ENCODE peak calls at places on chromosomes 1 and 21, in nine cellular contexts. One of them, this sample, is unnamed. For H3K9me3, the result is how much of the 10 kb centered on the place peaks cover.

GRCh38 chr1:90391116-90391515 is 326.0 kb downstream of the BARHL2 start:
- DNase-seq in heart right ventricle: no peak
- DNase-seq in hepatocyte: no peak
- DNase-seq in tibial nerve: no peak
- DNase-seq in ovary: no peak
- DNase-seq in SK-N-SH: no peak
- DNase-seq in CD4-positive, alpha-beta memory T cell: no peak
- DNase-seq in neuronal stem cell: peak
- DNase-seq in kidney: no peak
- DNase-seq in this sample: no peak

GRCh38 chr1:245235156-245235555 is 80.4 kb downstream of the KIF26B start:
- DNase-seq in heart right ventricle: no peak
- DNase-seq in ovary: no peak
- DNase-seq in SK-N-SH: no peak
- DNase-seq in neuronal stem cell: no peak
- DNase-seq in hepatocyte: no peak
- DNase-seq in CD4-positive, alpha-beta memory T cell: no peak
- DNase-seq in kidney: no peak
- DNase-seq in tibial nerve: no peak
- DNase-seq in this sample: no peak

GRCh38 chr1:119409731-119410130 is 5.2 kb upstream of the HSD3B2 start:
- DNase-seq in tibial nerve: no peak
- DNase-seq in CD4-positive, alpha-beta memory T cell: no peak
- DNase-seq in SK-N-SH: no peak
- DNase-seq in heart right ventricle: no peak
- DNase-seq in kidney: no peak
- DNase-seq in ovary: no peak
- DNase-seq in hepatocyte: no peak
- DNase-seq in neuronal stem cell: no peak
- DNase-seq in this sample: no peak

GRCh38 chr21:21232320-21232719 is 234.1 kb downstream of the NCAM2 start:
- DNase-seq in CD4-positive, alpha-beta memory T cell: no peak
- DNase-seq in hepatocyte: peak
- DNase-seq in neuronal stem cell: peak
- DNase-seq in kidney: no peak
- DNase-seq in SK-N-SH: peak
- DNase-seq in heart right ventricle: no peak
- DNase-seq in ovary: no peak
- DNase-seq in tibial nerve: no peak
- DNase-seq in this sample: no peak

GRCh38 chr1:193666485-193667083 is 480.2 kb upstream of the B3GALT2 start:
- DNase-seq in hepatocyte: no peak
- DNase-seq in CD4-positive, alpha-beta memory T cell: no peak
- DNase-seq in kidney: no peak
- DNase-seq in tibial nerve: no peak
- DNase-seq in ovary: no peak
- DNase-seq in heart right ventricle: no peak
- DNase-seq in neuronal stem cell: no peak
- DNase-seq in SK-N-SH: no peak
- DNase-seq in this sample: no peak

GRCh38 chr1:240611228-240611618 is 732 bp downstream of the GREM2 start:
- DNase-seq in CD4-positive, alpha-beta memory T cell: no peak
- DNase-seq in SK-N-SH: peak
- DNase-seq in kidney: no peak
- DNase-seq in hepatocyte: no peak
- DNase-seq in ovary: no peak
- DNase-seq in heart right ventricle: no peak
- DNase-seq in tibial nerve: no peak
- DNase-seq in neuronal stem cell: no peak
- DNase-seq in this sample: no peak

GRCh38 chr1:60849401-60849800 is 233.0 kb upstream of the NFIA start:
- DNase-seq in kidney: no peak
- DNase-seq in tibial nerve: no peak
- DNase-seq in hepatocyte: no peak
- DNase-seq in heart right ventricle: no peak
- DNase-seq in SK-N-SH: no peak
- DNase-seq in neuronal stem cell: no peak
- DNase-seq in ovary: no peak
- DNase-seq in CD4-positive, alpha-beta memory T cell: no peak
- DNase-seq in this sample: no peak

GRCh38 chr1:29197590-29197924 is 15.9 kb upstream of the SRSF4 start:
- DNase-seq in ovary: no peak
- DNase-seq in kidney: no peak
- DNase-seq in CD4-positive, alpha-beta memory T cell: peak
- DNase-seq in hepatocyte: peak
- DNase-seq in heart right ventricle: no peak
- DNase-seq in SK-N-SH: peak
- DNase-seq in neuronal stem cell: no peak
- DNase-seq in tibial nerve: no peak
- DNase-seq in this sample: peak

GRCh38 chr1:155872527-155872926 is 13.2 kb downstream of the SYT11 start:
- DNase-seq in hepatocyte: no peak
- DNase-seq in CD4-positive, alpha-beta memory T cell: no peak
- DNase-seq in SK-N-SH: no peak
- DNase-seq in tibial nerve: no peak
- DNase-seq in neuronal stem cell: no peak
- DNase-seq in kidney: no peak
- DNase-seq in ovary: no peak
- DNase-seq in heart right ventricle: no peak
- DNase-seq in this sample: no peak

GRCh38 chr1:154837034-154837678 is 32.9 kb downstream of the KCNN3 start:
- DNase-seq in neuronal stem cell: no peak
- DNase-seq in heart right ventricle: peak
- DNase-seq in CD4-positive, alpha-beta memory T cell: no peak
- DNase-seq in ovary: peak
- DNase-seq in tibial nerve: no peak
- DNase-seq in kidney: no peak
- DNase-seq in hepatocyte: no peak
- DNase-seq in SK-N-SH: no peak
- DNase-seq in this sample: no peak

GRCh38 chr1:2108877-2109580 is 58.8 kb downstream of the PRKCZ start:
- DNase-seq in heart right ventricle: peak
- DNase-seq in neuronal stem cell: no peak
- DNase-seq in SK-N-SH: no peak
- DNase-seq in hepatocyte: no peak
- DNase-seq in CD4-positive, alpha-beta memory T cell: no peak
- DNase-seq in kidney: peak
- DNase-seq in tibial nerve: no peak
- DNase-seq in ovary: no peak
- DNase-seq in this sample: no peak

GRCh38 chr1:115107501-115108260 is 18.4 kb upstream of the TSPAN2 start:
- DNase-seq in CD4-positive, alpha-beta memory T cell: no peak
- DNase-seq in SK-N-SH: no peak
- DNase-seq in tibial nerve: no peak
- DNase-seq in ovary: no peak
- DNase-seq in heart right ventricle: no peak
- DNase-seq in hepatocyte: peak
- DNase-seq in neuronal stem cell: no peak
- DNase-seq in kidney: no peak
- DNase-seq in this sample: no peak

GRCh38 chr21:42156690-42157605 is 62.0 kb upstream of the ABCG1 start:
- DNase-seq in CD4-positive, alpha-beta memory T cell: no peak
- DNase-seq in neuronal stem cell: no peak
- DNase-seq in tibial nerve: no peak
- DNase-seq in heart right ventricle: peak
- DNase-seq in ovary: peak
- DNase-seq in SK-N-SH: peak
- DNase-seq in hepatocyte: no peak
- DNase-seq in kidney: peak
- DNase-seq in this sample: no peak

GRCh38 chr1:156813750-156814570 is 2.7 kb downstream of the SH2D2A start:
- DNase-seq in SK-N-SH: no peak
- DNase-seq in kidney: peak
- DNase-seq in hepatocyte: peak
- DNase-seq in ovary: peak
- DNase-seq in CD4-positive, alpha-beta memory T cell: peak
- DNase-seq in neuronal stem cell: peak
- DNase-seq in heart right ventricle: peak
- DNase-seq in tibial nerve: peak
- DNase-seq in this sample: peak

GRCh38 chr1:86468501-86468977 is at the start of gene CLCA1:
- DNase-seq in hepatocyte: no peak
- DNase-seq in neuronal stem cell: no peak
- DNase-seq in ovary: no peak
- DNase-seq in kidney: no peak
- DNase-seq in SK-N-SH: no peak
- DNase-seq in tibial nerve: no peak
- DNase-seq in CD4-positive, alpha-beta memory T cell: no peak
- DNase-seq in heart right ventricle: no peak
- DNase-seq in this sample: no peak

GRCh38 chr1:19780267-19780877 is 19.3 kb downstream of the TMCO4 start:
- DNase-seq in ovary: no peak
- DNase-seq in heart right ventricle: no peak
- DNase-seq in hepatocyte: no peak
- DNase-seq in kidney: no peak
- DNase-seq in tibial nerve: no peak
- DNase-seq in neuronal stem cell: no peak
- DNase-seq in CD4-positive, alpha-beta memory T cell: no peak
- DNase-seq in SK-N-SH: no peak
- DNase-seq in this sample: no peak

GRCh38 chr1:57133686-57134085 is 167.9 kb upstream of the C8B start:
- DNase-seq in tibial nerve: no peak
- DNase-seq in kidney: no peak
- DNase-seq in hepatocyte: no peak
- DNase-seq in SK-N-SH: no peak
- DNase-seq in neuronal stem cell: no peak
- DNase-seq in ovary: no peak
- DNase-seq in CD4-positive, alpha-beta memory T cell: no peak
- DNase-seq in heart right ventricle: no peak
- DNase-seq in this sample: no peak

GRCh38 chr1:212780759-212781158 is 10.8 kb downstream of the NSL1 start:
- DNase-seq in CD4-positive, alpha-beta memory T cell: no peak
- DNase-seq in tibial nerve: no peak
- DNase-seq in heart right ventricle: no peak
- DNase-seq in kidney: no peak
- DNase-seq in ovary: no peak
- DNase-seq in hepatocyte: no peak
- DNase-seq in neuronal stem cell: no peak
- DNase-seq in SK-N-SH: no peak
- DNase-seq in this sample: no peak

GRCh38 chr1:43606624-43607023 is 43.3 kb upstream of the KDM4A start:
- DNase-seq in kidney: no peak
- DNase-seq in heart right ventricle: no peak
- DNase-seq in neuronal stem cell: no peak
- DNase-seq in hepatocyte: no peak
- DNase-seq in ovary: no peak
- DNase-seq in tibial nerve: no peak
- DNase-seq in CD4-positive, alpha-beta memory T cell: no peak
- DNase-seq in SK-N-SH: no peak
- DNase-seq in this sample: no peak
- H3K27ac ChIP-seq in kidney: no peak
- H3K27ac ChIP-seq in heart right ventricle: no peak
- H3K27ac ChIP-seq in neuronal stem cell: no peak
- H3K27ac ChIP-seq in hepatocyte: no peak
- H3K27ac ChIP-seq in ovary: no peak
- H3K27ac ChIP-seq in tibial nerve: no peak
- H3K27ac ChIP-seq in CD4-positive, alpha-beta memory T cell: no peak
- H3K27ac ChIP-seq in SK-N-SH: no peak
- H3K27ac ChIP-seq in this sample: no peak

DNA sequence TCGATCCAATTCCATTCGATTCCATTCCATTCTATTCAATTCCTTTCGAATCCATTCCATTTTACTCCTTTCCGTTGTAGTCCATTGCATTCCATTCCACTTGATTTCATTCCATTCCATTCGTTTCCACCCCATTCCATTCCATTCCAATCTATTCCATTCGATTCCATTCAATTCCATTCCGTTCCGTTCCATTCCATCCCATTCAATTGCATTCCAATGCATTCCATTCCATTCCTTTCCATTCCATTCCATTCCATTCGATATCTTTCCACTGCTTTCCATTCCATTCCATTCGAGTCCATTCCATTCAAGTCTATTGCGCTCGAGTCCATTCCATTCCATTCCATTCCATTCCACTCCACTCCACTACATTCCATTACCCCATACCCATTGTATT is 2568.7 kb upstream of the TPTE start:
- DNase-seq in kidney: no peak
- DNase-seq in heart right ventricle: no peak
- DNase-seq in hepatocyte: no peak
- DNase-seq in neuronal stem cell: no peak
- DNase-seq in CD4-positive, alpha-beta memory T cell: no peak
- DNase-seq in ovary: no peak
- DNase-seq in tibial nerve: no peak
- DNase-seq in SK-N-SH: no peak
- DNase-seq in this sample: no peak
- H3K9me3 ChIP-seq in kidney: half or more
- H3K9me3 ChIP-seq in heart right ventricle: under half
- H3K9me3 ChIP-seq in hepatocyte: half or more
- H3K9me3 ChIP-seq in neuronal stem cell: under half
- H3K9me3 ChIP-seq in CD4-positive, alpha-beta memory T cell: under half
- H3K9me3 ChIP-seq in ovary: under half
- H3K9me3 ChIP-seq in tibial nerve: under half
- H3K9me3 ChIP-seq in SK-N-SH: under half
- H3K9me3 ChIP-seq in this sample: half or more

GRCh38 chr1:35269989-35270289 is 1.4 kb downstream of the ZMYM4 start:
- DNase-seq in hepatocyte: no peak
- DNase-seq in SK-N-SH: no peak
- DNase-seq in heart right ventricle: no peak
- DNase-seq in tibial nerve: no peak
- DNase-seq in CD4-positive, alpha-beta memory T cell: no peak
- DNase-seq in ovary: no peak
- DNase-seq in neuronal stem cell: no peak
- DNase-seq in kidney: no peak
- DNase-seq in this sample: no peak
- H3K27ac ChIP-seq in hepatocyte: no peak
- H3K27ac ChIP-seq in SK-N-SH: no peak
- H3K27ac ChIP-seq in heart right ventricle: no peak
- H3K27ac ChIP-seq in tibial nerve: peak
- H3K27ac ChIP-seq in CD4-positive, alpha-beta memory T cell: no peak
- H3K27ac ChIP-seq in ovary: no peak
- H3K27ac ChIP-seq in neuronal stem cell: no peak
- H3K27ac ChIP-seq in kidney: no peak
- H3K27ac ChIP-seq in this sample: no peak

GRCh38 chr1:18407166-18408045 is 73.3 kb upstream of the KLHDC7A start:
- DNase-seq in heart right ventricle: no peak
- DNase-seq in neuronal stem cell: no peak
- DNase-seq in tibial nerve: no peak
- DNase-seq in kidney: no peak
- DNase-seq in ovary: no peak
- DNase-seq in hepatocyte: no peak
- DNase-seq in SK-N-SH: no peak
- DNase-seq in CD4-positive, alpha-beta memory T cell: no peak
- DNase-seq in this sample: no peak

GRCh38 chr1:18410407-18410806 is 70.3 kb upstream of the KLHDC7A start:
- DNase-seq in CD4-positive, alpha-beta memory T cell: no peak
- DNase-seq in neuronal stem cell: no peak
- DNase-seq in heart right ventricle: no peak
- DNase-seq in SK-N-SH: no peak
- DNase-seq in tibial nerve: no peak
- DNase-seq in kidney: no peak
- DNase-seq in ovary: no peak
- DNase-seq in hepatocyte: no peak
- DNase-seq in this sample: no peak

GRCh38 chr1:18409609-18410237 is 71.0 kb upstream of the KLHDC7A start:
- DNase-seq in hepatocyte: no peak
- DNase-seq in neuronal stem cell: no peak
- DNase-seq in ovary: no peak
- DNase-seq in CD4-positive, alpha-beta memory T cell: no peak
- DNase-seq in tibial nerve: no peak
- DNase-seq in heart right ventricle: no peak
- DNase-seq in SK-N-SH: no peak
- DNase-seq in kidney: no peak
- DNase-seq in this sample: no peak

GRCh38 chr1:18411321-18411720 is 69.4 kb upstream of the KLHDC7A start:
- DNase-seq in heart right ventricle: no peak
- DNase-seq in ovary: no peak
- DNase-seq in hepatocyte: no peak
- DNase-seq in tibial nerve: no peak
- DNase-seq in CD4-positive, alpha-beta memory T cell: no peak
- DNase-seq in kidney: no peak
- DNase-seq in neuronal stem cell: no peak
- DNase-seq in SK-N-SH: no peak
- DNase-seq in this sample: no peak

GRCh38 chr1:18408656-18409370 is 71.9 kb upstream of the KLHDC7A start:
- DNase-seq in tibial nerve: no peak
- DNase-seq in SK-N-SH: no peak
- DNase-seq in hepatocyte: peak
- DNase-seq in kidney: no peak
- DNase-seq in CD4-positive, alpha-beta memory T cell: no peak
- DNase-seq in neuronal stem cell: no peak
- DNase-seq in ovary: no peak
- DNase-seq in heart right ventricle: no peak
- DNase-seq in this sample: no peak
- H3K9me3 ChIP-seq in tibial nerve: under half
- H3K9me3 ChIP-seq in SK-N-SH: under half
- H3K9me3 ChIP-seq in hepatocyte: under half
- H3K9me3 ChIP-seq in kidney: under half
- H3K9me3 ChIP-seq in CD4-positive, alpha-beta memory T cell: under half
- H3K9me3 ChIP-seq in neuronal stem cell: under half
- H3K9me3 ChIP-seq in ovary: under half
- H3K9me3 ChIP-seq in heart right ventricle: under half
- H3K9me3 ChIP-seq in this sample: under half

This sample was measured in OCI-LY7.